ENCODE peak calls at places on chromosomes 16 and 17, in six cellular contexts. One of them, this sample, is unnamed.

GRCh38 chr16:68499011-68499410 is 40.1 kb upstream of the ZFP90 start:
- DNase-seq in activated CD4-positive, alpha-beta T cell treated with anti-CD3 and anti-CD28 coated beads, Interleukin-2, amount 50 U/mL, for 48 hours: no peak
- DNase-seq in NCI-H1436: no peak
- DNase-seq in glutamatergic neuron: no peak
- DNase-seq in Daoy: no peak
- DNase-seq in AG08396: no peak
- DNase-seq in this sample: no peak

GRCh38 chr16:89197633-89198416 is 2.5 kb downstream of the SLC22A31 start:
- DNase-seq in activated CD4-positive, alpha-beta T cell treated with anti-CD3 and anti-CD28 coated beads, Interleukin-2, amount 50 U/mL, for 48 hours: no peak
- DNase-seq in NCI-H1436: no peak
- DNase-seq in glutamatergic neuron: no peak
- DNase-seq in Daoy: no peak
- DNase-seq in AG08396: no peak
- DNase-seq in this sample: no peak

GRCh38 chr16:57413301-57413730 is 8.7 kb downstream of the CCL17 start:
- DNase-seq in activated CD4-positive, alpha-beta T cell treated with anti-CD3 and anti-CD28 coated beads, Interleukin-2, amount 50 U/mL, for 48 hours: no peak
- DNase-seq in NCI-H1436: no peak
- DNase-seq in glutamatergic neuron: no peak
- DNase-seq in Daoy: no peak
- DNase-seq in AG08396: no peak
- DNase-seq in this sample: peak

GRCh38 chr16:75204410-75204758 is 2.6 kb downstream of the CTRB2 start:
- DNase-seq in activated CD4-positive, alpha-beta T cell treated with anti-CD3 and anti-CD28 coated beads, Interleukin-2, amount 50 U/mL, for 48 hours: no peak
- DNase-seq in NCI-H1436: no peak
- DNase-seq in glutamatergic neuron: no peak
- DNase-seq in Daoy: no peak
- DNase-seq in AG08396: no peak
- DNase-seq in this sample: no peak

GRCh38 chr16:67412294-67412693 is 4.0 kb downstream of the ZDHHC1 start:
- DNase-seq in activated CD4-positive, alpha-beta T cell treated with anti-CD3 and anti-CD28 coated beads, Interleukin-2, amount 50 U/mL, for 48 hours: no peak
- DNase-seq in NCI-H1436: no peak
- DNase-seq in glutamatergic neuron: no peak
- DNase-seq in Daoy: no peak
- DNase-seq in AG08396: no peak
- DNase-seq in this sample: no peak

GRCh38 chr16:3907586-3907985 is 27.1 kb upstream of the CREBBP start:
- DNase-seq in activated CD4-positive, alpha-beta T cell treated with anti-CD3 and anti-CD28 coated beads, Interleukin-2, amount 50 U/mL, for 48 hours: no peak
- DNase-seq in NCI-H1436: peak
- DNase-seq in glutamatergic neuron: no peak
- DNase-seq in Daoy: no peak
- DNase-seq in AG08396: no peak
- DNase-seq in this sample: no peak

GRCh38 chr17:17348872-17349723 is 45.9 kb downstream of the NT5M start:
- DNase-seq in activated CD4-positive, alpha-beta T cell treated with anti-CD3 and anti-CD28 coated beads, Interleukin-2, amount 50 U/mL, for 48 hours: no peak
- DNase-seq in NCI-H1436: no peak
- DNase-seq in glutamatergic neuron: no peak
- DNase-seq in Daoy: no peak
- DNase-seq in AG08396: no peak
- DNase-seq in this sample: no peak

GRCh38 chr17:81863833-81864768 is 3.8 kb upstream of the P4HB start:
- DNase-seq in activated CD4-positive, alpha-beta T cell treated with anti-CD3 and anti-CD28 coated beads, Interleukin-2, amount 50 U/mL, for 48 hours: no peak
- DNase-seq in NCI-H1436: no peak
- DNase-seq in glutamatergic neuron: no peak
- DNase-seq in Daoy: no peak
- DNase-seq in AG08396: no peak
- DNase-seq in this sample: no peak

GRCh38 chr17:60630352-60630751 is 30.4 kb downstream of the PPM1D start:
- DNase-seq in activated CD4-positive, alpha-beta T cell treated with anti-CD3 and anti-CD28 coated beads, Interleukin-2, amount 50 U/mL, for 48 hours: no peak
- DNase-seq in NCI-H1436: no peak
- DNase-seq in glutamatergic neuron: no peak
- DNase-seq in Daoy: no peak
- DNase-seq in AG08396: no peak
- DNase-seq in this sample: no peak

GRCh38 chr16:88886311-88886914 is 20.0 kb upstream of the PABPN1L start:
- DNase-seq in activated CD4-positive, alpha-beta T cell treated with anti-CD3 and anti-CD28 coated beads, Interleukin-2, amount 50 U/mL, for 48 hours: no peak
- DNase-seq in NCI-H1436: no peak
- DNase-seq in glutamatergic neuron: no peak
- DNase-seq in Daoy: no peak
- DNase-seq in AG08396: no peak
- DNase-seq in this sample: no peak

GRCh38 chr16:55530316-55530856 is 21.5 kb downstream of the LPCAT2 start:
- DNase-seq in activated CD4-positive, alpha-beta T cell treated with anti-CD3 and anti-CD28 coated beads, Interleukin-2, amount 50 U/mL, for 48 hours: no peak
- DNase-seq in NCI-H1436: no peak
- DNase-seq in glutamatergic neuron: no peak
- DNase-seq in Daoy: no peak
- DNase-seq in AG08396: no peak
- DNase-seq in this sample: no peak

GRCh38 chr17:40268141-40268712 is 19.5 kb upstream of the CDC6 start:
- DNase-seq in activated CD4-positive, alpha-beta T cell treated with anti-CD3 and anti-CD28 coated beads, Interleukin-2, amount 50 U/mL, for 48 hours: no peak
- DNase-seq in NCI-H1436: no peak
- DNase-seq in glutamatergic neuron: no peak
- DNase-seq in Daoy: no peak
- DNase-seq in AG08396: no peak
- DNase-seq in this sample: no peak

GRCh38 chr17:15264542-15264941 is 584 bp downstream of the PMP22 start:
- DNase-seq in activated CD4-positive, alpha-beta T cell treated with anti-CD3 and anti-CD28 coated beads, Interleukin-2, amount 50 U/mL, for 48 hours: no peak
- DNase-seq in NCI-H1436: no peak
- DNase-seq in glutamatergic neuron: no peak
- DNase-seq in Daoy: no peak
- DNase-seq in AG08396: no peak
- DNase-seq in this sample: no peak

GRCh38 chr17:38731526-38732294 is 1.6 kb downstream of the CISD3 start:
- DNase-seq in activated CD4-positive, alpha-beta T cell treated with anti-CD3 and anti-CD28 coated beads, Interleukin-2, amount 50 U/mL, for 48 hours: no peak
- DNase-seq in NCI-H1436: no peak
- DNase-seq in glutamatergic neuron: no peak
- DNase-seq in Daoy: no peak
- DNase-seq in AG08396: no peak
- DNase-seq in this sample: no peak

GRCh38 chr17:39170051-39170450 is 4.1 kb upstream of the ARL5C start:
- DNase-seq in activated CD4-positive, alpha-beta T cell treated with anti-CD3 and anti-CD28 coated beads, Interleukin-2, amount 50 U/mL, for 48 hours: no peak
- DNase-seq in NCI-H1436: no peak
- DNase-seq in glutamatergic neuron: no peak
- DNase-seq in Daoy: no peak
- DNase-seq in AG08396: no peak
- DNase-seq in this sample: no peak

GRCh38 chr17:73166731-73167581 is 2.1 kb downstream of the SSTR2 start:
- DNase-seq in activated CD4-positive, alpha-beta T cell treated with anti-CD3 and anti-CD28 coated beads, Interleukin-2, amount 50 U/mL, for 48 hours: no peak
- DNase-seq in NCI-H1436: no peak
- DNase-seq in glutamatergic neuron: no peak
- DNase-seq in Daoy: peak
- DNase-seq in AG08396: no peak
- DNase-seq in this sample: peak

GRCh38 chr16:23594186-23594585 is 1.9 kb downstream of the NDUFAB1 start:
- DNase-seq in activated CD4-positive, alpha-beta T cell treated with anti-CD3 and anti-CD28 coated beads, Interleukin-2, amount 50 U/mL, for 48 hours: no peak
- DNase-seq in NCI-H1436: no peak
- DNase-seq in glutamatergic neuron: no peak
- DNase-seq in Daoy: no peak
- DNase-seq in AG08396: no peak
- DNase-seq in this sample: no peak

GRCh38 chr16:50266337-50267091 is at the start of gene ADCY7:
- DNase-seq in activated CD4-positive, alpha-beta T cell treated with anti-CD3 and anti-CD28 coated beads, Interleukin-2, amount 50 U/mL, for 48 hours: peak
- DNase-seq in NCI-H1436: no peak
- DNase-seq in glutamatergic neuron: peak
- DNase-seq in Daoy: peak
- DNase-seq in AG08396: peak
- DNase-seq in this sample: peak

GRCh38 chr16:29745853-29746345 is at the start of gene C16orf54:
- DNase-seq in activated CD4-positive, alpha-beta T cell treated with anti-CD3 and anti-CD28 coated beads, Interleukin-2, amount 50 U/mL, for 48 hours: peak
- DNase-seq in NCI-H1436: no peak
- DNase-seq in glutamatergic neuron: no peak
- DNase-seq in Daoy: peak
- DNase-seq in AG08396: no peak
- DNase-seq in this sample: peak

GRCh38 chr17:70848785-70849184 is 679.5 kb downstream of the KCNJ2 start:
- DNase-seq in activated CD4-positive, alpha-beta T cell treated with anti-CD3 and anti-CD28 coated beads, Interleukin-2, amount 50 U/mL, for 48 hours: no peak
- DNase-seq in NCI-H1436: no peak
- DNase-seq in glutamatergic neuron: no peak
- DNase-seq in Daoy: no peak
- DNase-seq in AG08396: peak
- DNase-seq in this sample: no peak

GRCh38 chr17:61360318-61360717 is 39.3 kb upstream of the TBX2 start:
- DNase-seq in activated CD4-positive, alpha-beta T cell treated with anti-CD3 and anti-CD28 coated beads, Interleukin-2, amount 50 U/mL, for 48 hours: no peak
- DNase-seq in NCI-H1436: no peak
- DNase-seq in glutamatergic neuron: no peak
- DNase-seq in Daoy: no peak
- DNase-seq in AG08396: no peak
- DNase-seq in this sample: no peak

GRCh38 chr16:30407794-30408534 is 558 bp downstream of the ZNF771 start:
- DNase-seq in activated CD4-positive, alpha-beta T cell treated with anti-CD3 and anti-CD28 coated beads, Interleukin-2, amount 50 U/mL, for 48 hours: no peak
- DNase-seq in NCI-H1436: no peak
- DNase-seq in glutamatergic neuron: no peak
- DNase-seq in Daoy: peak
- DNase-seq in AG08396: peak
- DNase-seq in this sample: no peak

This sample was measured in GM13976.